ENCODE peak calls at places on chromosomes 3 and 15, in nine cellular contexts. One of them, this sample, is unnamed.

GRCh38 chr3:139346771-139347170 is 3.0 kb downstream of the MRPS22 start:
- DNase-seq in A549: no peak
- DNase-seq in BE2C: no peak
- DNase-seq in cardiac fibroblast: no peak
- DNase-seq in ovary: no peak
- DNase-seq in GM12878: no peak
- DNase-seq in astrocyte of the spinal cord: no peak
- DNase-seq in left ventricle myocardium inferior: no peak
- DNase-seq in right lobe of liver: no peak
- DNase-seq in this sample: no peak

GRCh38 chr3:14175383-14176037 is 2.9 kb downstream of the XPC start:
- DNase-seq in A549: no peak
- DNase-seq in BE2C: no peak
- DNase-seq in cardiac fibroblast: peak
- DNase-seq in ovary: no peak
- DNase-seq in GM12878: peak
- DNase-seq in astrocyte of the spinal cord: peak
- DNase-seq in left ventricle myocardium inferior: no peak
- DNase-seq in right lobe of liver: no peak
- DNase-seq in this sample: no peak

GRCh38 chr3:195809291-195809785 is 2.4 kb downstream of the MUC4 start:
- DNase-seq in A549: no peak
- DNase-seq in BE2C: no peak
- DNase-seq in cardiac fibroblast: no peak
- DNase-seq in ovary: no peak
- DNase-seq in GM12878: no peak
- DNase-seq in astrocyte of the spinal cord: no peak
- DNase-seq in left ventricle myocardium inferior: no peak
- DNase-seq in right lobe of liver: no peak
- DNase-seq in this sample: no peak

GRCh38 chr3:123658118-123658859 is 73.4 kb upstream of the HACD2 start:
- DNase-seq in A549: no peak
- DNase-seq in BE2C: no peak
- DNase-seq in cardiac fibroblast: peak
- DNase-seq in ovary: no peak
- DNase-seq in GM12878: no peak
- DNase-seq in astrocyte of the spinal cord: peak
- DNase-seq in left ventricle myocardium inferior: peak
- DNase-seq in right lobe of liver: no peak
- DNase-seq in this sample: no peak

GRCh38 chr3:77102916-77103769 is 63.2 kb downstream of the ROBO2 start:
- DNase-seq in A549: no peak
- DNase-seq in BE2C: no peak
- DNase-seq in cardiac fibroblast: peak
- DNase-seq in ovary: no peak
- DNase-seq in GM12878: no peak
- DNase-seq in astrocyte of the spinal cord: peak
- DNase-seq in left ventricle myocardium inferior: no peak
- DNase-seq in right lobe of liver: no peak
- DNase-seq in this sample: no peak

GRCh38 chr15:67433495-67434099 is 87.3 kb upstream of the C15orf61 start:
- DNase-seq in A549: peak
- DNase-seq in BE2C: peak
- DNase-seq in cardiac fibroblast: peak
- DNase-seq in ovary: peak
- DNase-seq in GM12878: peak
- DNase-seq in astrocyte of the spinal cord: peak
- DNase-seq in left ventricle myocardium inferior: peak
- DNase-seq in right lobe of liver: peak
- DNase-seq in this sample: peak

GRCh38 chr3:176964656-176965055 is 232.6 kb downstream of the TBL1XR1 start:
- DNase-seq in A549: no peak
- DNase-seq in BE2C: no peak
- DNase-seq in cardiac fibroblast: peak
- DNase-seq in ovary: no peak
- DNase-seq in GM12878: no peak
- DNase-seq in astrocyte of the spinal cord: no peak
- DNase-seq in left ventricle myocardium inferior: no peak
- DNase-seq in right lobe of liver: no peak
- DNase-seq in this sample: no peak

GRCh38 chr3:22960326-22960984 is 242.7 kb upstream of the UBE2E2 start:
- DNase-seq in A549: peak
- DNase-seq in BE2C: no peak
- DNase-seq in cardiac fibroblast: peak
- DNase-seq in ovary: peak
- DNase-seq in GM12878: no peak
- DNase-seq in astrocyte of the spinal cord: peak
- DNase-seq in left ventricle myocardium inferior: no peak
- DNase-seq in right lobe of liver: no peak
- DNase-seq in this sample: peak

GRCh38 chr3:47669026-47669749 is 90.5 kb upstream of the CSPG5 start:
- DNase-seq in A549: no peak
- DNase-seq in BE2C: no peak
- DNase-seq in cardiac fibroblast: peak
- DNase-seq in ovary: no peak
- DNase-seq in GM12878: no peak
- DNase-seq in astrocyte of the spinal cord: peak
- DNase-seq in left ventricle myocardium inferior: no peak
- DNase-seq in right lobe of liver: no peak
- DNase-seq in this sample: no peak

GRCh38 chr15:65778269-65778668 is 13.8 kb downstream of the DENND4A start:
- DNase-seq in A549: no peak
- DNase-seq in BE2C: no peak
- DNase-seq in cardiac fibroblast: no peak
- DNase-seq in ovary: no peak
- DNase-seq in GM12878: no peak
- DNase-seq in astrocyte of the spinal cord: no peak
- DNase-seq in left ventricle myocardium inferior: no peak
- DNase-seq in right lobe of liver: no peak
- DNase-seq in this sample: no peak

GRCh38 chr3:120791958-120792357 is 49.4 kb downstream of the GTF2E1 start:
- DNase-seq in A549: peak
- DNase-seq in BE2C: no peak
- DNase-seq in cardiac fibroblast: peak
- DNase-seq in ovary: no peak
- DNase-seq in GM12878: no peak
- DNase-seq in astrocyte of the spinal cord: peak
- DNase-seq in left ventricle myocardium inferior: no peak
- DNase-seq in right lobe of liver: no peak
- DNase-seq in this sample: no peak

GRCh38 chr15:74682954-74683353 is 12.9 kb downstream of the EDC3 start:
- DNase-seq in A549: no peak
- DNase-seq in BE2C: no peak
- DNase-seq in cardiac fibroblast: no peak
- DNase-seq in ovary: no peak
- DNase-seq in GM12878: no peak
- DNase-seq in astrocyte of the spinal cord: no peak
- DNase-seq in left ventricle myocardium inferior: no peak
- DNase-seq in right lobe of liver: no peak
- DNase-seq in this sample: no peak

GRCh38 chr3:48685293-48685602 is 467 bp downstream of the NCKIPSD start:
- DNase-seq in A549: no peak
- DNase-seq in BE2C: no peak
- DNase-seq in cardiac fibroblast: no peak
- DNase-seq in ovary: no peak
- DNase-seq in GM12878: no peak
- DNase-seq in astrocyte of the spinal cord: no peak
- DNase-seq in left ventricle myocardium inferior: no peak
- DNase-seq in right lobe of liver: no peak
- DNase-seq in this sample: no peak

GRCh38 chr15:60134609-60135008 is 130.5 kb downstream of the FOXB1 start:
- DNase-seq in A549: peak
- DNase-seq in BE2C: no peak
- DNase-seq in cardiac fibroblast: no peak
- DNase-seq in ovary: no peak
- DNase-seq in GM12878: no peak
- DNase-seq in astrocyte of the spinal cord: no peak
- DNase-seq in left ventricle myocardium inferior: no peak
- DNase-seq in right lobe of liver: no peak
- DNase-seq in this sample: no peak

GRCh38 chr15:60138397-60138968 is 134.4 kb downstream of the FOXB1 start:
- DNase-seq in A549: no peak
- DNase-seq in BE2C: no peak
- DNase-seq in cardiac fibroblast: no peak
- DNase-seq in ovary: no peak
- DNase-seq in GM12878: no peak
- DNase-seq in astrocyte of the spinal cord: no peak
- DNase-seq in left ventricle myocardium inferior: no peak
- DNase-seq in right lobe of liver: no peak
- DNase-seq in this sample: no peak

GRCh38 chr15:60135961-60136360 is 131.8 kb downstream of the FOXB1 start:
- DNase-seq in A549: no peak
- DNase-seq in BE2C: no peak
- DNase-seq in cardiac fibroblast: no peak
- DNase-seq in ovary: no peak
- DNase-seq in GM12878: no peak
- DNase-seq in astrocyte of the spinal cord: no peak
- DNase-seq in left ventricle myocardium inferior: no peak
- DNase-seq in right lobe of liver: no peak
- DNase-seq in this sample: no peak

GRCh38 chr15:60137711-60138396 is 133.7 kb downstream of the FOXB1 start:
- DNase-seq in A549: no peak
- DNase-seq in BE2C: no peak
- DNase-seq in cardiac fibroblast: peak
- DNase-seq in ovary: no peak
- DNase-seq in GM12878: no peak
- DNase-seq in astrocyte of the spinal cord: peak
- DNase-seq in left ventricle myocardium inferior: no peak
- DNase-seq in right lobe of liver: no peak
- DNase-seq in this sample: no peak
- TF ChIP-seq CTCF in A549: no peak
- TF ChIP-seq CTCF in BE2C: no peak
- TF ChIP-seq CTCF in cardiac fibroblast: no peak
- TF ChIP-seq CTCF in ovary: no peak
- TF ChIP-seq CTCF in GM12878: no peak
- TF ChIP-seq CTCF in astrocyte of the spinal cord: no peak
- TF ChIP-seq CTCF in left ventricle myocardium inferior: no peak
- TF ChIP-seq CTCF in right lobe of liver: no peak
- TF ChIP-seq CTCF in this sample: no peak

DNA sequence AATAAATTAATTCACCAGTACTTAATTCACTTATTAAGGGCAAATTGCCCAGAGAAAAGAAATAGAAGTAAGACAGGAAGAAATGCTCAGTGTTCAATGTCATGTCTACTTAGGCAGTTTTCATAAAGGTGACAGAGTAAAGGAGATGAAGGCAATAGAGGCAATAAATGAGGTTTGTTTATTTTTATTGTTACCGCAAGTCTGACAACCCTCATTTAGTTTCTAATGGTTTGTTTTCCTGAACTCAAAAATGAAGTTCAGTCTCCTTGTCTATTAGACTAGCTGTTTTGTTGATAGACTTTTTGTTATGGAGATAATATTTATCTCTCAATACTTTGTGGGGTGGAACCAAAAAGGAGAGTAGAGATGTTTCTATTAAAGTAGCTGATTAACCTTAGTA is 258.3 kb downstream of the C3orf38 start:
- DNase-seq in A549: no peak
- DNase-seq in BE2C: no peak
- DNase-seq in cardiac fibroblast: no peak
- DNase-seq in ovary: no peak
- DNase-seq in GM12878: no peak
- DNase-seq in astrocyte of the spinal cord: no peak
- DNase-seq in left ventricle myocardium inferior: no peak
- DNase-seq in right lobe of liver: no peak
- DNase-seq in this sample: no peak
- H3K4me3 ChIP-seq in A549: no peak
- H3K4me3 ChIP-seq in BE2C: no peak
- H3K4me3 ChIP-seq in cardiac fibroblast: no peak
- H3K4me3 ChIP-seq in ovary: no peak
- H3K4me3 ChIP-seq in GM12878: no peak
- H3K4me3 ChIP-seq in astrocyte of the spinal cord: no peak
- H3K4me3 ChIP-seq in left ventricle myocardium inferior: no peak
- H3K4me3 ChIP-seq in right lobe of liver: no peak
- H3K4me3 ChIP-seq in this sample: no peak

GRCh38 chr3:12579919-12580318 is 23.0 kb downstream of the MKRN2 start:
- DNase-seq in A549: no peak
- DNase-seq in BE2C: no peak
- DNase-seq in cardiac fibroblast: peak
- DNase-seq in ovary: no peak
- DNase-seq in GM12878: no peak
- DNase-seq in astrocyte of the spinal cord: no peak
- DNase-seq in left ventricle myocardium inferior: no peak
- DNase-seq in right lobe of liver: no peak
- DNase-seq in this sample: no peak

GRCh38 chr3:12579456-12579855 is 22.6 kb downstream of the MKRN2 start:
- DNase-seq in A549: no peak
- DNase-seq in BE2C: no peak
- DNase-seq in cardiac fibroblast: no peak
- DNase-seq in ovary: no peak
- DNase-seq in GM12878: no peak
- DNase-seq in astrocyte of the spinal cord: no peak
- DNase-seq in left ventricle myocardium inferior: no peak
- DNase-seq in right lobe of liver: no peak
- DNase-seq in this sample: no peak

GRCh38 chr3:12577379-12577778 is 20.5 kb downstream of the MKRN2 start:
- DNase-seq in A549: no peak
- DNase-seq in BE2C: no peak
- DNase-seq in cardiac fibroblast: no peak
- DNase-seq in ovary: no peak
- DNase-seq in GM12878: no peak
- DNase-seq in astrocyte of the spinal cord: no peak
- DNase-seq in left ventricle myocardium inferior: no peak
- DNase-seq in right lobe of liver: no peak
- DNase-seq in this sample: no peak

GRCh38 chr3:12582730-12583129 is 25.8 kb downstream of the MKRN2 start:
- DNase-seq in A549: no peak
- DNase-seq in BE2C: no peak
- DNase-seq in cardiac fibroblast: no peak
- DNase-seq in ovary: no peak
- DNase-seq in GM12878: no peak
- DNase-seq in astrocyte of the spinal cord: no peak
- DNase-seq in left ventricle myocardium inferior: no peak
- DNase-seq in right lobe of liver: no peak
- DNase-seq in this sample: no peak

GRCh38 chr3:12578742-12579141 is 21.9 kb downstream of the MKRN2 start:
- DNase-seq in A549: no peak
- DNase-seq in BE2C: no peak
- DNase-seq in cardiac fibroblast: no peak
- DNase-seq in ovary: no peak
- DNase-seq in GM12878: no peak
- DNase-seq in astrocyte of the spinal cord: no peak
- DNase-seq in left ventricle myocardium inferior: no peak
- DNase-seq in right lobe of liver: no peak
- DNase-seq in this sample: no peak
- TF ChIP-seq CTCF in A549: peak
- TF ChIP-seq CTCF in BE2C: peak
- TF ChIP-seq CTCF in cardiac fibroblast: peak
- TF ChIP-seq CTCF in ovary: no peak
- TF ChIP-seq CTCF in GM12878: peak
- TF ChIP-seq CTCF in astrocyte of the spinal cord: peak
- TF ChIP-seq CTCF in left ventricle myocardium inferior: no peak
- TF ChIP-seq CTCF in right lobe of liver: no peak
- TF ChIP-seq CTCF in this sample: no peak

GRCh38 chr15:100880139-100880896 is 687 bp downstream of the ALDH1A3 start:
- DNase-seq in A549: no peak
- DNase-seq in BE2C: no peak
- DNase-seq in cardiac fibroblast: no peak
- DNase-seq in ovary: no peak
- DNase-seq in GM12878: no peak
- DNase-seq in astrocyte of the spinal cord: peak
- DNase-seq in left ventricle myocardium inferior: no peak
- DNase-seq in right lobe of liver: no peak
- DNase-seq in this sample: no peak
- H3K4me3 ChIP-seq in A549: peak
- H3K4me3 ChIP-seq in BE2C: no peak
- H3K4me3 ChIP-seq in cardiac fibroblast: peak
- H3K4me3 ChIP-seq in ovary: peak
- H3K4me3 ChIP-seq in GM12878: no peak
- H3K4me3 ChIP-seq in astrocyte of the spinal cord: peak
- H3K4me3 ChIP-seq in left ventricle myocardium inferior: peak
- H3K4me3 ChIP-seq in right lobe of liver: no peak
- H3K4me3 ChIP-seq in this sample: peak

GRCh38 chr3:31010491-31010890 is 116.0 kb upstream of the GADL1 start:
- DNase-seq in A549: no peak
- DNase-seq in BE2C: no peak
- DNase-seq in cardiac fibroblast: peak
- DNase-seq in ovary: no peak
- DNase-seq in GM12878: no peak
- DNase-seq in astrocyte of the spinal cord: peak
- DNase-seq in left ventricle myocardium inferior: no peak
- DNase-seq in right lobe of liver: no peak
- DNase-seq in this sample: no peak
- TF ChIP-seq CTCF in A549: no peak
- TF ChIP-seq CTCF in BE2C: no peak
- TF ChIP-seq CTCF in cardiac fibroblast: no peak
- TF ChIP-seq CTCF in ovary: no peak
- TF ChIP-seq CTCF in GM12878: no peak
- TF ChIP-seq CTCF in astrocyte of the spinal cord: no peak
- TF ChIP-seq CTCF in left ventricle myocardium inferior: no peak
- TF ChIP-seq CTCF in right lobe of liver: no peak
- TF ChIP-seq CTCF in this sample: no peak